ENCODE peak calls at places on chromosomes 16 and 17, in nine cellular contexts. B is heart right ventricle, K is GOT3, Z is T47D, X is NT2/D1, W is epithelial cell of prostate, Q is EL, O is neural crest cell, R is posterior cingulate gyrus. D is an unnamed sample.

GRCh38 chr17:48127371-48128051 is 19.9 kb downstream of the SNX11 start:
- DNase-seq in X (no peak), K (no peak), W (peak), Z (no peak), B (no peak), R (peak), Q (peak), O (no peak), D (peak)

GRCh38 chr16:2511128-2511785 is 2.5 kb upstream of the ATP6V0C start:
- DNase-seq in B (peak), Z (no peak), O (no peak), X (no peak), W (no peak), R (no peak), Q (peak), K (no peak), D (peak)

GRCh38 chr16:27230562-27230991 is 27.3 kb downstream of the KDM8 start:
- DNase-seq in K (no peak), Z (no peak), W (no peak), B (no peak), Q (no peak), X (no peak), R (no peak), O (no peak), D (no peak)

GRCh38 chr16:17266606-17267313 is 204.0 kb downstream of the XYLT1 start:
- DNase-seq in Q (no peak), B (no peak), Z (no peak), W (no peak), K (no peak), O (no peak), R (peak), X (peak), D (no peak)

GRCh38 chr16:70685938-70686375 is at the start of gene MTSS2:
- DNase-seq in W (no peak), Z (peak), B (peak), Q (peak), X (peak), K (peak), O (peak), R (peak), D (peak)

GRCh38 chr17:44847581-44847980 is at the start of gene HIGD1B:
- DNase-seq in K (no peak), O (no peak), Z (no peak), Q (no peak), W (no peak), R (no peak), X (no peak), B (peak), D (no peak)

GRCh38 chr16:87426423-87427215 is 34.5 kb downstream of the MAP1LC3B start:
- DNase-seq in X (no peak), Z (no peak), Q (no peak), O (no peak), B (no peak), K (no peak), R (no peak), W (no peak), D (no peak)

GRCh38 chr16:30142672-30143346 is 19.8 kb upstream of the MAPK3 start:
- DNase-seq in R (no peak), W (no peak), Q (no peak), Z (no peak), B (no peak), K (no peak), O (no peak), X (no peak), D (no peak)